ENCODE peak calls at places on chromosomes 1 and 21, in four cellular contexts. S is HepG2, F is K562, I is H1. O is an unnamed sample.

GRCh38 chr1:180616441-180616840 is 15.4 kb upstream of the XPR1 start:
- DNase-seq in I (no peak), F (no peak), S (no peak), O (no peak)

GRCh38 chr1:15352122-15352957 is 57.3 kb upstream of the EFHD2 start:
- DNase-seq in S (peak), F (peak), I (no peak), O (peak)

GRCh38 chr1:220887202-220887867 is 8.1 kb downstream of the HLX start:
- DNase-seq in S (no peak), F (no peak), I (peak), O (no peak)

GRCh38 chr1:22176258-22176657 is 33.4 kb upstream of the WNT4 start:
- DNase-seq in I (no peak), S (no peak), F (no peak), O (no peak)

GRCh38 chr1:5318143-5318816 is 663.9 kb downstream of the AJAP1 start:
- DNase-seq in F (no peak), I (no peak), S (no peak), O (no peak)

GRCh38 chr1:154736840-154737239 is 128.9 kb upstream of the ADAR start:
- DNase-seq in S (no peak), I (no peak), F (no peak), O (no peak)

GRCh38 chr1:9672444-9672843 is 20.9 kb downstream of the PIK3CD start:
- DNase-seq in S (no peak), I (no peak), F (no peak), O (no peak)

GRCh38 chr1:182598296-182598695 is 5.9 kb downstream of the RGS16 start:
- DNase-seq in I (no peak), F (no peak), S (no peak), O (no peak)

GRCh38 chr1:21175324-21175669 is 1.4 kb downstream of the EIF4G3 start:
- DNase-seq in F (no peak), S (no peak), I (no peak), O (no peak)

GRCh38 chr1:235632538-235633219 is 16.9 kb downstream of the GNG4 start:
- DNase-seq in S (no peak), F (no peak), I (no peak), O (no peak)

GRCh38 chr21:26788783-26789182 is 56.4 kb downstream of the ADAMTS1 start:
- DNase-seq in F (no peak), I (no peak), S (no peak), O (no peak)

GRCh38 chr1:60891315-60891714 is 191.0 kb upstream of the NFIA start:
- DNase-seq in F (no peak), I (no peak), S (no peak), O (no peak)

GRCh38 chr1:30906631-30907389 is 1.7 kb downstream of the SDC3 start:
- DNase-seq in S (no peak), F (no peak), I (no peak), O (no peak)

GRCh38 chr1:232561381-232561780 is 68.6 kb downstream of the SIPA1L2 start:
- DNase-seq in F (no peak), S (no peak), I (no peak), O (no peak)

GRCh38 chr1:172637522-172637921 is 21.4 kb upstream of the FASLG start:
- DNase-seq in F (peak), I (no peak), S (peak), O (no peak)

GRCh38 chr21:24910591-24910990 is 696.7 kb downstream of the MRPL39 start:
- DNase-seq in F (no peak), S (no peak), I (no peak), O (no peak)

GRCh38 chr1:220363196-220363831 is 91.1 kb upstream of the RAB3GAP2 start:
- DNase-seq in I (no peak), F (no peak), S (no peak), O (no peak)

GRCh38 chr1:12562955-12563576 is 54.9 kb downstream of the DHRS3 start:
- DNase-seq in F (no peak), I (no peak), S (no peak), O (no peak)

GRCh38 chr1:157147906-157148717 is 9.9 kb upstream of the ETV3 start:
- DNase-seq in I (no peak), F (no peak), S (no peak), O (no peak)

GRCh38 chr1:174740248-174740990 is 259.3 kb upstream of the CACYBP start:
- DNase-seq in S (peak), F (no peak), I (no peak), O (no peak)

GRCh38 chr1:156608981-156609380 is 7.7 kb upstream of the GPATCH4 start:
- DNase-seq in F (peak), I (peak), S (no peak), O (no peak)

GRCh38 chr1:83857108-83857507 is 141.8 kb downstream of the TTLL7 start:
- DNase-seq in S (no peak), F (no peak), I (no peak), O (no peak)

GRCh38 chr1:235021815-235022214 is 106.8 kb downstream of the TOMM20 start:
- DNase-seq in S (no peak), F (no peak), I (no peak), O (no peak)

DNA sequence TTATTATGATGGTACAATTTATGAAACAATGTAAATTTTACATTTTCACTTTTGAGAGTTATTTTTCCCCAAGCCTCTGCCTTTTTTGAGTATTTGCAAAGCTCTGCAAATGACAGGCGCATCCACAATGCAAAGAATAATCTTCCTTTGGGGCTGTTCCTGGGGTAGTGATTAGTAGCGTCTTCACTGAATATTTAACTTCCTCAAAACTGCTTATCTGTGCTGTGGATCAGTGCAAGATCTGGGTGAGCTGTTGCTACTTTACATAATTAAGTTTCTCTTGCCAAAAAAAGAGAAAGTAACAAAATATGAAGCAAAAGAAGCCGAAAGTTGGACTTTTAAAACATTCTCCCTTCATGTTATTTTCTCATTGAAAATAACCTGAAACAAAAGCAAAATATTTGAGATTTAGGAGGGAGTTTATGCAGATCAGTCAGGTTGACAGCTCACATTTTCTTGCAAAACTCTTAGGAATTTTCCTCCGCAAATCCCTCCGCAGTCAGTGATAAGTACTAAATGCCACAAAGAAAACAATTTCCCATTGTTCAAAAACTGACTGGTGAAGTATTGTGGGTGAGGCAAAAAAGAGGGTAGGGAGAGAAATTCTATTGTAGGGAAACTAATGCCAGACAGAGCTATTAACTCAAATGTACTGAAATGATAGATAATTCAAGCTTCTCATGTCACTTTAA is 276.4 kb upstream of the B3GALT2 start:
- DNase-seq in I (no peak), F (no peak), S (no peak), O (no peak)
- TF ChIP-seq FOSL1 in I (no peak), F (no peak), S (no peak), O (no peak)

GRCh38 chr1:77831976-77832695 is 52.7 kb downstream of the MIGA1 start:
- DNase-seq in I (no peak), F (no peak), S (no peak), O (no peak)
- H3K27ac ChIP-seq in I (no peak), F (no peak), S (no peak), O (no peak)

GRCh38 chr1:1777950-1778826 is at the start of gene NADK:
- DNase-seq in S (no peak), F (peak), I (peak), O (peak)
- H2AFZ ChIP-seq in S (no peak), F (peak), I (no peak), O (no peak)

DNA sequence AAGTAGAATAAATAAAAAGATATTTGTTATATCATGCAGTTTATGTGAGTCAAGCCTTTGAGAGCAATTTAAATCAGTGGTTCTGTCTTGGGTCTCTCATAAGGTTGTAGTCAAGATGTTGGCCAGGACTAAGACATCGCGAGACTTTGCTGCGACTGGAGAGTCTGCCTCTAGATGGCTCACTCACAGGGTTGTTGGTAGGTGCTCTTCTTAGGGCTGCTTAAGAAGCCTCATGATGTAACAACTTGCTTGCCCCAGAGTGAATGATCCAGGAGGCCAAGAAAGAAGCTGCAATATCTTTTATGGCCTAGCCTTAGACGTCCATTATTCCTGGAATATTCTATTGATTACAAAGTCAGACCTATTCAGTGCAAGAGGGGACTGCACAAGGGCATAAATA is 73.1 kb upstream of the CACHD1 start:
- DNase-seq in F (no peak), I (no peak), S (no peak), O (peak)
- TF ChIP-seq FOSL1 in F (no peak), I (no peak), S (no peak), O (no peak)

DNA sequence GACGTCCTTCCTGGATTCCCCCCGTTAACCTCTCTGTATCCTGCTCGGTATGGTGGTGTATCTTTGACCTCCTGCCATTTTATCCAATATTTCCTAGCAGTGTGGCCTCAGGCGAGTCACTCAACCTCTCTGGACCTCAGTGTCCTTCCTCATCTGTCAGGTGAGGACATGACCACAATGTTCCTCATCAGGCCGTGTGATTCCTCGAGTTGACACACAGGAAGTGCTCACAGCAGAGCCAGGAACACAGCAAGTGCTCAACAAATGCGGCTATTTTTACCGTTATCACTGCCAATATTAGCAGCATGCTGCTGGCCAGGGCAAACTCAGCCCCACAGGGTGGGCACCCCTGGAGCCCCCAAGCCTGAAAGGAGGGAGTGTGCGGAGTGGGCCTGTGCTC is 450.2 kb downstream of the KIF26B start:
- DNase-seq in I (no peak), S (no peak), F (no peak), O (no peak)
- H3K27ac ChIP-seq in I (no peak), S (no peak), F (no peak), O (no peak)

DNA sequence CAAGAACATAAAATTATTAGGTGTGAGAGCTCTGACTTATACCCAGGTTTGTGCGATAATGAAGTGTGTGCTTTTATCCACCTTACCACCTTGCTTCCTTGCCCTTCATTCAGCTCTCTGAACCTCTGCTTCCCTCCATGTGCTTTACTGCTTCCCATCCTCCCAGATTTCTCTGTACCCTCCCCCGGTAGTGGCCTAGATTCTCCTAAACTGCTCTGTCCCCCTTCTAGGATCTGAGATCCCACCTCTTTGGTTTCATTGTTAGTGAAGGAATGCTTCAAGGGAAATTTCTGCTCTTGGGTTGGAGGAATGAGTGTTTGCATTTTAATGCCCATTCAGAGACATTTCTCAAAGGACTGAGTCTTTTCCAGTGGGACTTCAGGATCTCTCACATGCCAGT is 159.5 kb downstream of the ST6GALNAC3 start:
- DNase-seq in F (no peak), S (no peak), I (no peak), O (no peak)
- H2AFZ ChIP-seq in F (no peak), S (no peak), I (no peak), O (no peak)

DNA sequence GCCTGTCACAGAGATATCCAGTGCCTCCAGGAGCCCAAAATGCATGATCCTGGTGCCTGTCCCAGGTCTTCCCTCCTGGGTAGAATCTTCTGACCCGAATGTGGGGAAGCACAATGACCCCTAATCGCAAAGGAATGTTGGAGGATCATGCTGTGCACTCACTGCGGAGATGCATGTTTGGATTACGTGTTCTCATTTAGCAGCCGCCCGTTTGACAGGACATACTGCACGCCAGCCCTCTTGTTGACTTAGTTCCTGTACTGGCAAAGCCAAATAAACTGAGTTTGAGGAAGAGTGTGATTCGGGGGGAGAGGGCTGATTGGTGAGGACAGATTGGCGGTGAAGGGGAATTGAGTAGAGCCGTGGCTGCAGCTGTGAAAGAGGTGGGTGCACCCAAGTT is 85.9 kb upstream of the SIM2 start:
- DNase-seq in S (peak), I (no peak), F (no peak), O (no peak)
- TF ChIP-seq FOSL1 in S (no peak), I (no peak), F (no peak), O (no peak)